ENCODE peak calls at places on chromosomes 3 and 15, in ten cellular contexts. D is lower leg skin, I is ovary, Q is K562, V is transverse colon, G is sigmoid colon, K is erythroblast, L is HCT116, J is Peyer's patch, E is GM12892. N is an unnamed sample.

GRCh38 chr15:31387483-31388118 is 61.0 kb downstream of the KLF13 start:
- DNase-seq in D (no peak), I (no peak), Q (no peak), V (no peak), G (peak), K (peak), L (no peak), J (peak), E (no peak), N (no peak)

GRCh38 chr3:52200981-52201679 is 3.2 kb downstream of the ALAS1 start:
- DNase-seq in D (no peak), I (no peak), Q (no peak), V (no peak), G (no peak), K (no peak), L (no peak), J (no peak), E (no peak), N (no peak)

GRCh38 chr3:139642981-139643380 is 34.8 kb downstream of the NMNAT3 start:
- DNase-seq in D (no peak), I (no peak), Q (no peak), V (no peak), G (no peak), K (no peak), L (no peak), J (no peak), E (no peak), N (no peak)

GRCh38 chr3:114143817-114144216 is 35.0 kb downstream of the DRD3 start:
- DNase-seq in D (no peak), I (no peak), Q (no peak), V (no peak), G (no peak), K (no peak), L (no peak), J (no peak), E (no peak), N (no peak)

GRCh38 chr3:10273697-10274305 is 18.9 kb downstream of the GHRL start:
- DNase-seq in D (no peak), I (peak), Q (no peak), V (no peak), G (no peak), K (no peak), L (no peak), J (peak), E (no peak), N (no peak)

GRCh38 chr3:40920041-40920440 is 279.3 kb upstream of the CTNNB1 start:
- DNase-seq in D (no peak), I (no peak), Q (no peak), V (no peak), G (no peak), K (no peak), L (no peak), J (no peak), E (no peak), N (peak)

GRCh38 chr3:193960485-193961172 is 175.3 kb upstream of the HES1 start:
- DNase-seq in D (no peak), I (no peak), Q (no peak), V (peak), G (peak), K (no peak), L (no peak), J (peak), E (no peak), N (no peak)

GRCh38 chr15:65580287-65580686 is 30.6 kb downstream of the INTS14 start:
- DNase-seq in D (no peak), I (no peak), Q (no peak), V (no peak), G (no peak), K (no peak), L (no peak), J (no peak), E (no peak), N (peak)

GRCh38 chr3:37279858-37280257 is 105.5 kb upstream of the LRRFIP2 start:
- DNase-seq in D (no peak), I (no peak), Q (no peak), V (no peak), G (no peak), K (no peak), L (no peak), J (no peak), E (no peak), N (no peak)

GRCh38 chr3:121232309-121233225 is 313.2 kb downstream of the POLQ start:
- DNase-seq in D (no peak), I (no peak), Q (no peak), V (no peak), G (no peak), K (no peak), L (no peak), J (no peak), E (no peak), N (no peak)

GRCh38 chr3:5811051-5811450 is 623.5 kb downstream of the EDEM1 start:
- DNase-seq in D (no peak), I (no peak), Q (no peak), V (no peak), G (no peak), K (no peak), L (no peak), J (no peak), E (no peak), N (no peak)

GRCh38 chr3:40325465-40325864 is 16.0 kb downstream of the EIF1B start:
- DNase-seq in D (no peak), I (no peak), Q (no peak), V (no peak), G (no peak), K (no peak), L (no peak), J (no peak), E (no peak), N (no peak)

GRCh38 chr15:87703238-87704111 is 553.1 kb downstream of the NTRK3 start:
- DNase-seq in D (no peak), I (no peak), Q (no peak), V (no peak), G (no peak), K (no peak), L (no peak), J (no peak), E (no peak), N (no peak)

GRCh38 chr3:9173445-9173844 is 76.0 kb downstream of the SRGAP3 start:
- DNase-seq in D (no peak), I (no peak), Q (no peak), V (no peak), G (no peak), K (no peak), L (no peak), J (no peak), E (no peak), N (no peak)

GRCh38 chr15:64624242-64624641 is 151.1 kb downstream of the RBPMS2 start:
- DNase-seq in D (no peak), I (no peak), Q (no peak), V (no peak), G (no peak), K (no peak), L (no peak), J (no peak), E (no peak), N (no peak)

GRCh38 chr15:88020806-88021205 is 235.7 kb downstream of the NTRK3 start:
- DNase-seq in D (no peak), I (no peak), Q (no peak), V (no peak), G (no peak), K (no peak), L (no peak), J (no peak), E (no peak), N (no peak)

GRCh38 chr3:153357436-153357835 is 195.4 kb downstream of the RAP2B start:
- DNase-seq in D (no peak), I (no peak), Q (no peak), V (no peak), G (no peak), K (no peak), L (no peak), J (no peak), E (no peak), N (no peak)

GRCh38 chr15:92164327-92165000 is 229.2 kb upstream of the ST8SIA2 start:
- DNase-seq in D (no peak), I (no peak), Q (no peak), V (no peak), G (no peak), K (no peak), L (no peak), J (no peak), E (no peak), N (no peak)

GRCh38 chr15:63010386-63010785 is 32.2 kb upstream of the TPM1 start:
- DNase-seq in D (no peak), I (no peak), Q (no peak), V (no peak), G (no peak), K (no peak), L (no peak), J (no peak), E (no peak), N (no peak)

GRCh38 chr3:26104856-26105255 is 315.0 kb downstream of the OXSM start:
- DNase-seq in D (no peak), I (no peak), Q (no peak), V (no peak), G (no peak), K (no peak), L (no peak), J (no peak), E (no peak), N (no peak)

GRCh38 chr3:19947549-19948071 is 713 bp downstream of the RAB5A start:
- DNase-seq in D (peak), I (no peak), Q (peak), V (peak), G (peak), K (peak), L (peak), J (peak), E (peak), N (peak)

GRCh38 chr3:4531478-4532025 is 38.4 kb downstream of the ITPR1 start:
- DNase-seq in D (no peak), I (no peak), Q (peak), V (no peak), G (no peak), K (no peak), L (no peak), J (no peak), E (no peak), N (peak)

GRCh38 chr3:138938056-138938876 is 8.7 kb downstream of the FOXL2 start:
- DNase-seq in D (no peak), I (peak), Q (no peak), V (no peak), G (peak), K (no peak), L (no peak), J (no peak), E (no peak), N (no peak)

GRCh38 chr15:59688383-59688887 is 685 bp downstream of the BNIP2 start:
- DNase-seq in D (peak), I (no peak), Q (no peak), V (no peak), G (peak), K (peak), L (peak), J (no peak), E (no peak), N (no peak)

GRCh38 chr15:27956285-27956684 is 142.8 kb downstream of the OCA2 start:
- DNase-seq in D (no peak), I (no peak), Q (no peak), V (no peak), G (no peak), K (no peak), L (no peak), J (no peak), E (no peak), N (no peak)

GRCh38 chr3:23863060-23863459 is 53.7 kb downstream of the NKIRAS1 start:
- DNase-seq in D (no peak), I (no peak), Q (no peak), V (no peak), G (no peak), K (no peak), L (no peak), J (no peak), E (no peak), N (no peak)

GRCh38 chr15:61146643-61147230 is 82.4 kb downstream of the RORA start:
- DNase-seq in D (no peak), I (no peak), Q (no peak), V (no peak), G (no peak), K (no peak), L (no peak), J (no peak), E (no peak), N (no peak)

DNA sequence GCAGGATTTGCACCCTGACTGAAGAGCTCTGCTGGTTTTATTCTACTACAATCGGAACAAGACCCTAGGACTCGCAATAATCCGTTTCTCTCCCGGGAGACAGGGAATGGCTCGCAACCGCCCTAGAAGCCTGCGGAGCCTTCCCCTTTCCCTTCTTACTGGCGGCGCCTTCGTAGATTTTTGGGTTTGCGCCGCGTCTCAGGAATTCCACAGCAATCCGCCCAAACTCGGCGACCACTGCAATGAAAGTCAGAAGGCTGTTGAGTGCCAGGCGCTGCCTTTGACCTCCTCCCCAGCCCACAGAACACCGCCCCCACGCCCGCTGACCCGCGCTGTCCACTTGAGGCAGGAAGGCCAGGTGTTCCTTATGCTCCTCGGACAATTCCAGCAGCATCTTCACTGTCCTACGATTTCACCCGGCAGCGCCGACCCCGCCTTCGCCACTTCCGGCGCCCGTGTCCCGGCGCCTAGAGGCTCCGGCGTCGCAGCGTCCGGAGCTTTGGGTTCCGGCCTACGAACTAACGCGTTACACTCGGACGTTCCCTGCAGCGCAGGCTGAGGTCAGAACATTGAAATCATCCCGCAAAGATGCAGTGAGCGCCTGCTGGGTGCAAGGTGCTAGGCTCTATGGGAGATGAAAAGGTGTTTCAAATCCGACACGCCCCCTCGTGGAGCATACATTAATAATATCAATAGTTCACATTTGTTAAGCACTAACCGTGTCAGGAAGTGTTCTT is at the start of gene COMMD2:
- DNase-seq in D (peak), I (peak), Q (peak), V (peak), G (peak), K (peak), L (peak), J (peak), E (peak), N (peak)
- TF ChIP-seq POLR2A in D (no peak), I (peak), Q (peak), V (peak), G (peak), K (peak), L (no peak), J (peak), E (peak), N (peak)

GRCh38 chr15:52329980-52330379 is 34.4 kb upstream of the MYO5C start:
- DNase-seq in D (no peak), I (no peak), Q (no peak), V (no peak), G (no peak), K (no peak), L (no peak), J (no peak), E (no peak), N (no peak)
- TF ChIP-seq POLR2A in D (no peak), I (no peak), Q (no peak), V (no peak), G (no peak), K (no peak), L (no peak), J (no peak), E (no peak), N (no peak)

GRCh38 chr15:67196222-67196621 is 58.2 kb downstream of the AAGAB start:
- DNase-seq in D (no peak), I (no peak), Q (no peak), V (no peak), G (no peak), K (no peak), L (no peak), J (no peak), E (no peak), N (no peak)
- TF ChIP-seq POLR2A in D (no peak), I (no peak), Q (peak), V (no peak), G (no peak), K (no peak), L (no peak), J (no peak), E (peak), N (no peak)

GRCh38 chr3:30658328-30659052 is 52.1 kb downstream of the TGFBR2 start:
- DNase-seq in D (no peak), I (no peak), Q (no peak), V (no peak), G (no peak), K (peak), L (peak), J (peak), E (no peak), N (no peak)
- TF ChIP-seq POLR2A in D (no peak), I (no peak), Q (no peak), V (peak), G (no peak), K (no peak), L (no peak), J (no peak), E (no peak), N (no peak)

DNA sequence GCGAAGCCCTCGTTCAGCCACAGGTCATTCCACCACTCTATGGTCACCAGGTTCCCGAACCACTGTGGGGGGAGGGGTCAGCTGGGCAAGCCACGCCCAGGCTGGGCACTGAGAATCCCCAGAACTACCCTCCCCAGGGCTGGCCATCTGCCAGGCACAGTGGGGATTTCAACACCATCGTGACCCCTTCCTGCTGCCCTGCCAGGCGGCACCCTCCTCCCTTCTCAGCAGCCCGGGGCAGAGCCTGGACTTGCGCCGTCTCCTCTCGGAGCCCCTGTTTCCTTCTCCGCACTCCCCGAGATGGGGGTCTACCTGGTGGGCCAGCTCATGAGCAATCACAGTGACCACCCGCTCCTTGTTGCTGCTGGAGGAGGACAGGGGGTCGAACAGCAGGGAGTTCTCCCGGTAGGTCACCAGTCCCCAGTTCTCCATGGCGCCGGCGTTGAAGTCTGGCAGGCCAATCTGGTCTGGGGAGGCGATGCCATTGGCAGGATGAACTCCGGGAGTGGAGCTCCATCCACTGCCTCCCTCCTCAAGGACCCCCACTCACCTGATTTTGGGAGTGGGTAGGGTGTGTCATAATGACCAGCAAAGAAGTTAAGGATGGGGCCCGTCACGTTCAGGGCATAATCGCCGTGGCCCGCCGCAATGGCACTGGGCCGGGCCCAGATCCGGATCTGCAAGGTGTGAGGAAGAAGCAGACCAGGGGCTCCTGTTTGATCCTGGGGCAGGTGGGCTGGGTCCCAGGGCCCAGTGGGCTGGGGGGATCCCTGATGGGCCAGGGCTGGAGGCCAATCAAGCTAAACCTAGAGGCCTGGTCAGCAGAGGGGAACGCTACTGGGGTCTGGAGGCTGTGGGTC is 10.5 kb downstream of the ANPEP start:
- DNase-seq in D (no peak), I (no peak), Q (no peak), V (no peak), G (no peak), K (no peak), L (no peak), J (peak), E (no peak), N (no peak)
- TF ChIP-seq POLR2A in D (no peak), I (no peak), Q (no peak), V (no peak), G (no peak), K (no peak), L (no peak), J (no peak), E (no peak), N (no peak)

DNA sequence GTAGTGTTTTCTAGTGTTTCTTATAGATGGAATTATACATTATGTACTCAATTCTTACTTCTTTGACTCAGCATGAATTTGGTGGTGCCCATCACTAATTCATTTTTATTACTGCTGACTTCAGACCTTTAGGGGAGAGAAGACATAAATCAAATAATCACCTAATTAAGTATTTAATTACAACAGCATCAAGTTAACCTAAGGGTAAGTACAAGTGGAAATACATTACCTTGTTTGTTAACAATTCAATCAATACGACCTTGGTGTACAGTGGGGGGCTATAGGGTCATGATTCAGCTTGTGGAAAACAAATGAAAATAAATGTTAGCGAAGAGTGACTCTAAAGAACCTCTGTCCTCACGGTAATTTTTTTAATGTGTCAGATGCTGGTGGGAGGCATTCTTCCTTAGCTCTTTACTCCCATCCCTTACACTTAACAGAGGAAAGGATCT is 538 bp upstream of the CAPN7 start:
- DNase-seq in D (no peak), I (no peak), Q (no peak), V (no peak), G (no peak), K (no peak), L (no peak), J (no peak), E (no peak), N (no peak)
- TF ChIP-seq POLR2A in D (no peak), I (no peak), Q (no peak), V (no peak), G (peak), K (no peak), L (no peak), J (no peak), E (no peak), N (no peak)

GRCh38 chr15:75578206-75578947 is 738 bp downstream of the PTPN9 start:
- DNase-seq in D (no peak), I (peak), Q (peak), V (peak), G (no peak), K (peak), L (no peak), J (peak), E (peak), N (peak)

GRCh38 chr15:75577401-75578205 is 1.5 kb downstream of the PTPN9 start:
- DNase-seq in D (no peak), I (no peak), Q (no peak), V (no peak), G (peak), K (no peak), L (no peak), J (peak), E (no peak), N (no peak)

GRCh38 chr15:75573643-75574384 is 5.3 kb downstream of the PTPN9 start:
- DNase-seq in D (no peak), I (no peak), Q (no peak), V (no peak), G (no peak), K (no peak), L (no peak), J (no peak), E (no peak), N (no peak)

GRCh38 chr15:75570119-75570518 is 9.0 kb downstream of the PTPN9 start:
- DNase-seq in D (no peak), I (no peak), Q (no peak), V (no peak), G (no peak), K (no peak), L (no peak), J (peak), E (no peak), N (no peak)

GRCh38 chr15:75573001-75573400 is 6.1 kb downstream of the PTPN9 start:
- DNase-seq in D (no peak), I (no peak), Q (no peak), V (no peak), G (no peak), K (no peak), L (no peak), J (no peak), E (no peak), N (no peak)
- TF ChIP-seq POLR2A in D (no peak), I (no peak), Q (no peak), V (no peak), G (no peak), K (no peak), L (no peak), J (no peak), E (no peak), N (no peak)